ENCODE peak calls at places on chromosomes 1 and 21, in eight cellular contexts. O is H9; F is CD8-positive, alpha-beta T cell; G is breast epithelium; V is caudate nucleus; T is right atrium auricular region; B is A549; Z is esophagus squamous epithelium. S is an unnamed sample.

GRCh38 chr1:155893389-155894142 is 17.6 kb downstream of the RIT1 start:
- DNase-seq in O (no peak), V (no peak), Z (no peak), T (peak; percentile 67), B (peak; percentile 75), F (no peak), G (no peak), S (no peak)

GRCh38 chr1:30395631-30396030 is 327.8 kb downstream of the MATN1 start:
- DNase-seq in G (no peak), T (no peak), F (no peak), O (no peak), V (no peak), Z (no peak), B (no peak), S (no peak)

GRCh38 chr1:16092923-16093511 is 19.6 kb upstream of the FAM131C start:
- DNase-seq in O (no peak), F (no peak), V (no peak), G (no peak), T (no peak), B (no peak), Z (no peak), S (no peak)

GRCh38 chr21:27645285-27645684 is 678.4 kb upstream of the ADAMTS5 start:
- DNase-seq in G (no peak), T (no peak), F (no peak), Z (no peak), O (no peak), B (no peak), V (no peak), S (no peak)

GRCh38 chr1:90313756-90314155 is 318.8 kb downstream of the ZNF326 start:
- DNase-seq in G (no peak), B (no peak), V (no peak), F (no peak), O (no peak), T (no peak), Z (no peak), S (no peak)

GRCh38 chr1:43545686-43546387 is 15.2 kb downstream of the PTPRF start:
- DNase-seq in V (peak; percentile 60), B (peak; percentile 80), Z (no peak), G (peak; percentile 79), T (peak; percentile 80), F (no peak), O (peak; percentile 97), S (peak; percentile 53)

GRCh38 chr1:87765686-87766085 is 437.0 kb downstream of the LMO4 start:
- DNase-seq in T (no peak), Z (no peak), O (no peak), F (no peak), G (no peak), B (peak; percentile 15), V (no peak), S (no peak)

GRCh38 chr1:156119503-156120209 is 5.1 kb downstream of the LMNA start:
- DNase-seq in T (peak; percentile 80), G (no peak), V (peak; percentile 28), B (no peak), F (no peak), Z (no peak), O (no peak), S (peak; percentile 14)

GRCh38 chr1:234780531-234781162 is 170.7 kb upstream of the IRF2BP2 start:
- DNase-seq in B (no peak), T (peak; percentile 62), O (peak; percentile 58), G (no peak), V (no peak), Z (no peak), F (no peak), S (no peak)

GRCh38 chr1:29171089-29171488 is 10.6 kb downstream of the SRSF4 start:
- DNase-seq in F (no peak), O (no peak), V (no peak), Z (no peak), G (no peak), B (no peak), T (no peak), S (no peak)

GRCh38 chr1:75855010-75855409 is 58.3 kb downstream of the MSH4 start:
- DNase-seq in G (no peak), T (no peak), Z (no peak), F (no peak), B (peak; percentile 1), O (no peak), V (no peak), S (no peak)

GRCh38 chr1:21490774-21491482 is 18.3 kb upstream of the ALPL start:
- DNase-seq in Z (no peak), B (peak; percentile 67), F (no peak), T (no peak), G (no peak), O (peak; percentile 91), V (no peak), S (no peak)

GRCh38 chr1:41363632-41364320 is 2.5 kb downstream of the FOXO6 start:
- DNase-seq in O (no peak), Z (no peak), B (no peak), F (no peak), T (no peak), V (no peak), G (no peak), S (no peak)

DNA sequence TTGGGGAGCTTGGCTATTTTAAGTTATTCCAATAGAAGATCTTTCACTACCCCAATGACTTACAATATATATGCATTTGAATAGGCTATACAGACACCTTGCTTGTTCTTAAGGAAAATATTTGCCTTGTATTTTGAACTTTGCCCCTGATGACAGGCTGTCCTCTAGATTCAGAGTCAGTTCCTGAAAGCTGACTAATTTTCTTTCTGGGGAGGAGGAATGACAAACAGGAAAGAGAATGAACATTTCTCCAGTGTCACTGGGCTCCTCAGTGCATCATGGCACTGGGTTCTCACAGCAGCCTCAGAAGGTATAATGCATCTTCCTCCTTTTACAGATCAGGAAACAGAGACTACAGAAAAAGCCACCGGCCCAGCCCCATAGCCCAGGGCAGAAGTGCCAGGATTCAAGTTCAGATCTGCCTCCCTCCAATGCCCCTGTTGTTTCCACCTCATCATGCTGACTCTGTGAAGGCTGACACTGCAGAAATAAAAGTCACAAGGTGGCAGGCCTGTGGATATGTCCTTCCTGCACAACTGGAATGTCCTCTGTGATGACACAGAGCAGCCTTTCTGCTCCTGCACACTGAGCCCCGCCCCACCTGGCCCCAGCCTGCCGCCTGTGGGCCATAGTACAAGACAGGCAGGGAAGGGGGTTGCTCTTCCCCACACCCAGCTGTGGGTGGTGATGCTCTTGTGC is 6.6 kb downstream of the TTC22 start:
- DNase-seq in B (no peak), Z (no peak), G (no peak), F (no peak), V (no peak), O (no peak), T (no peak), S (no peak)
- H3K27ac ChIP-seq in B (no peak overlapping the region), Z (peak overlapping the region; percentile 90), G (peak overlapping the region; percentile 65), F (no peak overlapping the region), V (peak overlapping the region; percentile 67), O (no peak overlapping the region), T (no peak overlapping the region), S (no peak overlapping the region)

DNA sequence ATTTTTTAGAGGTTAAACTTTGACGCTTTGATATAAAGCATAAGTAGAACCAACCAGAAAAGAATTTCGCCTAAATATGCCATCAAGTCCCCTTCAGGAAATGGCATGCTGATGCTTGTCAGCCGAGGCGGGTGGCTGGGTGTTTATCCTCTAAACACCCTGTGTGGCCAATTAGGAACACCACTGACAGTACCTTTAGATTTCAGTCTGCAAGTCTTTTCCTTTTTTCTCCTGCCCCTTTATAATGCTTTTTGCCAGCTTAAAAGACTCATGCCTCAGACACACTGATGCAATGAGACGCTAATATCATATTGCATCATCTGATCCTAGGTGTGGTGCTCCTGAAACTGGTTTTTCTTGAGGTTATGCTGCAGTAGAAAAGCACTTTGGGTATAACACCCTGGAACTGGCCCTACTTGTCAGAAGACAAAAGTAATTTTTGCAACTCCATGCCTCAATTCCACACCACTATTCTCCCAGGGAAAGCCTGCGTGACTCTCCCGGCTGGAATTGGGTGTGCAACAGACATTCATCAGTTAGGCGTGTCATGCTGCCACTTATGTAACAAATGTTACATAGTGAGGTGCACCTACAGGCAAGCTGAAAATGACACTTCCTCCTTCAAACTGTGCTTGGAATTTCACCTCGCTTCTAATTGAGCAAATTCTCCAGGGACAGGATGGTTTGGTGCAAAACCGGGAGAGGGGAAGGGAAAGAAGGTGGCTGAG is 2.0 kb upstream of the RCC2 start:
- DNase-seq in B (peak; percentile 61), T (no peak), F (no peak), V (peak; percentile 55), Z (no peak), G (no peak), O (no peak), S (no peak)
- H3K27ac ChIP-seq in B (peak overlapping the region; percentile 97), T (no peak overlapping the region), F (no peak overlapping the region), V (no peak overlapping the region), Z (peak overlapping the region; percentile 86), G (no peak overlapping the region), O (no peak overlapping the region), S (no peak overlapping the region)

DNA sequence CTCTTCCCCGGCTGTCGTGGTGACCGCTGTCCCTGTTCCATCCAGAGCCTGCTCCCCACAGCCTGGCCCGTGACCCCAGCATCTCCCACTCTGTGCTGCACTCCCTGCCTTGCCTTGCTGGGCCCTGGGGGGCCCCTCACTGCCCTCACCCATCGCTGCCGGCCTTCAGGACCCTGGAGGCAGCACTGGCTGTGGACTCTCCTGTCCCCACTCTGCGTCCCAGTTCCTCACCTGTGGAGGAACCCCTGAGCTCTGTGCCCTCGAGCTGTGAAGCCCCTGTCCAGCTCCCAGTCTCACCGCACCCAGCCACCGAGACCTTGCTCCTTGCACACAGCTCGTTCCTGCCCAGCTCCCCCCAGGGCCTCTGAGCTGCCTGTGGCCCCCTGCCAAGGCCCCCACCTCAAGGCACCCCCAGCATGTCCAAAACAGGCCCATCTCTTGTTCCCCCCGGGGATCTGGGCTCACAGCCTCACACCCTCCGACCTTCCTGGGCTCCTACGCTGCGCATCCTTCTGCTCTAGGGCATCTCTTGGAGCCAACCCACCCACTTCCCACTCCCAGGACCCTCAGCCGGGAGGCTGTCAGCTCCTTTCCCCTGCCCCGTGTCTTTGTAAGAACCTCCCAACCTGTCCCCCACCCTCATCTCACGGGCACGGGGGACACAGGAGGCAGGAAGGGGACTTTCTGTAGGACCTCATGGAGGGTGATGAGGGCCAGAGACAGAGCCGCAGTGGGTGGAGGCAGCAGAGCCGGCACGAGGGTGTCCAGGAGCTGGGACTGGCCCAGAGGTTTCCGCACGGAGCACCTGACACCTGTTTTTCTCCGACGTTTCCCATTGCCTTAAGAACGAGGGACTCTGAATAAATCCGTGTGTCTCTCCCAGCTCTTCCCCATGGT is 109.3 kb downstream of the WDR4 start:
- DNase-seq in O (no peak), T (no peak), Z (no peak), G (no peak), V (no peak), B (no peak), F (no peak), S (no peak)
- H3K27ac ChIP-seq in O (no peak overlapping the region), T (no peak overlapping the region), Z (no peak overlapping the region), G (no peak overlapping the region), V (no peak overlapping the region), B (no peak overlapping the region), F (no peak overlapping the region), S (no peak overlapping the region)

DNA sequence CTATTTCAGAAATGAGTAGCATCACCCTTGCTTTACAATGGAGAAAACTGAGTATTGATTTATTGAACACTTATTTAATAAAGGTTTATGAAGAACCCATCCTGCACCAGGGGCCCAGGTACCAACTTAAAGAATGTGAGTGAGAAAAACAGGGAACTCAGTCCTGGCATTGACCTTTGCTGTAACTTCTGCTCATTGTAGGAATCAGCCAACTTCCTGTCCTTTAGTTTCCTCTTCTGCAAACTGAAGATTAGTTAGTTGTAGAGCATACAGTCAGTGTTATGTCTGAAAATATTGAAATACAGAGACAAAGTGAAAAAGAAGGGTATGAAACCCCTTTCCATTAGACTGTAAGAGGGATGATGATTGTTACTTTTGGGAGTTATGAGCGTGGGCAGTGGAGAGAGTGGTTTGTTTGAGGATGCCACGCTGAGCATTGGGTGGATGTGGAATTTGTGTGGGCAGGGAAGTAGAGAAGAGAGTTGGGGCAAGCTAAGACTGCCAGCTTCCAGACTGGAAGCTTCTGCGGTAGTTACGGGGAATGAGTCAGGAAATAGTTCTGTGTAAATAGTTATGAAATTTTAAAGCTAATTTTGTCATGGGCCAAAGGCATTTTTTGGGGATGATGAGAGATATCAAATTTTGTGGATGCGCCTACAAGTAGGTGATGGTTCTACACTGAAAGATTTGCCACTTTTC is 89.2 kb downstream of the GPR88 start:
- DNase-seq in O (no peak), B (no peak), T (no peak), Z (no peak), F (no peak), G (no peak), V (no peak), S (no peak)
- H3K27ac ChIP-seq in O (no peak overlapping the region), B (peak overlapping the region; percentile 90), T (no peak overlapping the region), Z (no peak overlapping the region), F (no peak overlapping the region), G (no peak overlapping the region), V (no peak overlapping the region), S (no peak overlapping the region)